ENCODE peak calls at places on chromosomes 3 and 15, in five cellular contexts. One of them, this sample, is unnamed.

GRCh38 chr3:193829781-193830180 is 236.8 kb downstream of the OPA1 start:
- DNase-seq in GM12878: no peak
- DNase-seq in H1: no peak
- DNase-seq in HepG2: no peak
- DNase-seq in K562: no peak
- DNase-seq in this sample: peak; percentile 76

GRCh38 chr3:12991481-12991837 is 81.8 kb downstream of the IQSEC1 start:
- DNase-seq in HepG2: no peak
- DNase-seq in K562: no peak
- DNase-seq in H1: no peak
- DNase-seq in GM12878: no peak
- DNase-seq in this sample: no peak

GRCh38 chr3:187243933-187244564 is 46.8 kb downstream of the RTP1 start:
- DNase-seq in HepG2: no peak
- DNase-seq in GM12878: no peak
- DNase-seq in H1: no peak
- DNase-seq in K562: no peak
- DNase-seq in this sample: no peak

GRCh38 chr3:39388741-39389248 is 5.6 kb downstream of the SLC25A38 start:
- DNase-seq in HepG2: no peak
- DNase-seq in K562: peak; percentile 88
- DNase-seq in GM12878: peak; percentile 89
- DNase-seq in H1: no peak
- DNase-seq in this sample: no peak

GRCh38 chr3:45593708-45594601 is 596 bp upstream of the LIMD1 start:
- DNase-seq in H1: no peak
- DNase-seq in GM12878: no peak
- DNase-seq in HepG2: peak; percentile 67
- DNase-seq in K562: peak; percentile 92
- DNase-seq in this sample: peak; percentile 47

GRCh38 chr3:57089043-57089442 is 28.6 kb downstream of the SPATA12 start:
- DNase-seq in K562: no peak
- DNase-seq in GM12878: no peak
- DNase-seq in HepG2: peak; percentile 40
- DNase-seq in H1: no peak
- DNase-seq in this sample: no peak

GRCh38 chr3:32453346-32453745 is 49.3 kb downstream of the CMTM6 start:
- DNase-seq in GM12878: no peak
- DNase-seq in K562: no peak
- DNase-seq in HepG2: no peak
- DNase-seq in H1: no peak
- DNase-seq in this sample: no peak

GRCh38 chr3:56923546-56924224 is 121.9 kb upstream of the ARHGEF3 start:
- DNase-seq in GM12878: no peak
- DNase-seq in H1: no peak
- DNase-seq in K562: no peak
- DNase-seq in HepG2: no peak
- DNase-seq in this sample: peak; percentile 18

GRCh38 chr3:71723452-71724170 is 1.6 kb downstream of the EIF4E3 start:
- DNase-seq in HepG2: no peak
- DNase-seq in GM12878: no peak
- DNase-seq in H1: no peak
- DNase-seq in K562: no peak
- DNase-seq in this sample: no peak

GRCh38 chr15:40660686-40661085 is 34.3 kb upstream of the RAD51 start:
- DNase-seq in H1: no peak
- DNase-seq in K562: no peak
- DNase-seq in HepG2: no peak
- DNase-seq in GM12878: no peak
- DNase-seq in this sample: no peak

GRCh38 chr3:178406206-178406605 is 130.0 kb upstream of the KCNMB2 start:
- DNase-seq in GM12878: no peak
- DNase-seq in H1: no peak
- DNase-seq in HepG2: no peak
- DNase-seq in K562: no peak
- DNase-seq in this sample: no peak

GRCh38 chr15:96171271-96171739 is 159.2 kb upstream of the NR2F2 start:
- DNase-seq in GM12878: no peak
- DNase-seq in K562: no peak
- DNase-seq in HepG2: peak; percentile 88
- DNase-seq in H1: no peak
- DNase-seq in this sample: no peak

GRCh38 chr15:55873024-55873745 is 120.2 kb downstream of the NEDD4 start:
- DNase-seq in H1: no peak
- DNase-seq in GM12878: no peak
- DNase-seq in HepG2: no peak
- DNase-seq in K562: no peak
- DNase-seq in this sample: no peak

GRCh38 chr3:27659279-27660021 is 62.7 kb downstream of the EOMES start:
- DNase-seq in K562: peak; percentile 51
- DNase-seq in H1: no peak
- DNase-seq in GM12878: no peak
- DNase-seq in HepG2: peak; percentile 48
- DNase-seq in this sample: peak; percentile 62

GRCh38 chr3:40770046-40770445 is 245.3 kb downstream of the ZNF621 start:
- DNase-seq in HepG2: no peak
- DNase-seq in GM12878: no peak
- DNase-seq in H1: no peak
- DNase-seq in K562: no peak
- DNase-seq in this sample: no peak

GRCh38 chr3:42683875-42684593 is 1.3 kb upstream of the KLHL40 start:
- DNase-seq in GM12878: no peak
- DNase-seq in H1: peak; percentile 15
- DNase-seq in K562: peak; percentile 98
- DNase-seq in HepG2: peak; percentile 71
- DNase-seq in this sample: peak; percentile 61

GRCh38 chr15:25697586-25697985 is 165.5 kb downstream of the ATP10A start:
- DNase-seq in H1: no peak
- DNase-seq in HepG2: no peak
- DNase-seq in K562: no peak
- DNase-seq in GM12878: no peak
- DNase-seq in this sample: no peak

GRCh38 chr3:122060044-122060694 is 5.0 kb downstream of the CD86 start:
- DNase-seq in K562: no peak
- DNase-seq in GM12878: no peak
- DNase-seq in HepG2: no peak
- DNase-seq in H1: no peak
- DNase-seq in this sample: no peak

GRCh38 chr3:16385151-16385550 is 120.1 kb downstream of the OXNAD1 start:
- DNase-seq in HepG2: no peak
- DNase-seq in GM12878: no peak
- DNase-seq in K562: no peak
- DNase-seq in H1: no peak
- DNase-seq in this sample: no peak

GRCh38 chr15:35194296-35194695 is 109.2 kb upstream of the NANOGP8 start:
- DNase-seq in K562: no peak
- DNase-seq in HepG2: no peak
- DNase-seq in H1: no peak
- DNase-seq in GM12878: no peak
- DNase-seq in this sample: no peak

GRCh38 chr3:70857926-70858325 is 545.5 kb upstream of the MDFIC2 start:
- DNase-seq in K562: no peak
- DNase-seq in GM12878: no peak
- DNase-seq in H1: no peak
- DNase-seq in HepG2: no peak
- DNase-seq in this sample: no peak

GRCh38 chr3:61645148-61645547 is 83.8 kb downstream of the PTPRG start:
- DNase-seq in K562: no peak
- DNase-seq in GM12878: no peak
- DNase-seq in HepG2: peak; percentile 77
- DNase-seq in H1: no peak
- DNase-seq in this sample: no peak

GRCh38 chr3:156218353-156218744 is 98.0 kb downstream of the KCNAB1 start:
- DNase-seq in GM12878: no peak
- DNase-seq in H1: no peak
- DNase-seq in K562: no peak
- DNase-seq in HepG2: peak; percentile 24
- DNase-seq in this sample: no peak

GRCh38 chr3:71585891-71586809 is 2.6 kb upstream of the FOXP1 start:
- DNase-seq in GM12878: no peak
- DNase-seq in HepG2: no peak
- DNase-seq in H1: no peak
- DNase-seq in K562: peak; percentile 16
- DNase-seq in this sample: peak; percentile 6

GRCh38 chr3:69649120-69649519 is 90.1 kb upstream of the MITF start:
- DNase-seq in HepG2: peak; percentile 2
- DNase-seq in H1: no peak
- DNase-seq in K562: no peak
- DNase-seq in GM12878: no peak
- DNase-seq in this sample: no peak

GRCh38 chr3:194112120-194113106 is 23.5 kb upstream of the HES1 start:
- DNase-seq in H1: no peak
- DNase-seq in K562: no peak
- DNase-seq in GM12878: no peak
- DNase-seq in HepG2: peak; percentile 98
- DNase-seq in this sample: no peak

GRCh38 chr3:142958707-142959106 is 4.8 kb downstream of the PAQR9 start:
- DNase-seq in H1: no peak
- DNase-seq in GM12878: no peak
- DNase-seq in K562: peak; percentile 47
- DNase-seq in HepG2: no peak
- DNase-seq in this sample: peak; percentile 71

GRCh38 chr15:69557340-69558137 is 104.9 kb downstream of the RPLP1 start:
- DNase-seq in K562: no peak
- DNase-seq in HepG2: peak; percentile 82
- DNase-seq in H1: no peak
- DNase-seq in GM12878: no peak
- DNase-seq in this sample: peak; percentile 55

GRCh38 chr3:191499307-191500125 is 38.6 kb downstream of the PYDC2 start:
- DNase-seq in GM12878: no peak
- DNase-seq in HepG2: no peak
- DNase-seq in K562: peak; percentile 48
- DNase-seq in H1: no peak
- DNase-seq in this sample: no peak

GRCh38 chr3:139120336-139120971 is 75.8 kb upstream of the PRR23C start:
- DNase-seq in GM12878: no peak
- DNase-seq in HepG2: no peak
- DNase-seq in H1: no peak
- DNase-seq in K562: peak; percentile 33
- DNase-seq in this sample: peak; percentile 21

GRCh38 chr3:139122612-139123011 is 77.9 kb upstream of the PRR23C start:
- DNase-seq in GM12878: no peak
- DNase-seq in HepG2: no peak
- DNase-seq in H1: no peak
- DNase-seq in K562: no peak
- DNase-seq in this sample: no peak

GRCh38 chr3:139121513-139122220 is 77.0 kb upstream of the PRR23C start:
- DNase-seq in GM12878: no peak
- DNase-seq in H1: no peak
- DNase-seq in K562: peak; percentile 33
- DNase-seq in HepG2: peak; percentile 67
- DNase-seq in this sample: no peak

GRCh38 chr3:139123377-139124095 is 78.8 kb upstream of the PRR23C start:
- DNase-seq in HepG2: no peak
- DNase-seq in H1: no peak
- DNase-seq in K562: no peak
- DNase-seq in GM12878: no peak
- DNase-seq in this sample: no peak

DNA sequence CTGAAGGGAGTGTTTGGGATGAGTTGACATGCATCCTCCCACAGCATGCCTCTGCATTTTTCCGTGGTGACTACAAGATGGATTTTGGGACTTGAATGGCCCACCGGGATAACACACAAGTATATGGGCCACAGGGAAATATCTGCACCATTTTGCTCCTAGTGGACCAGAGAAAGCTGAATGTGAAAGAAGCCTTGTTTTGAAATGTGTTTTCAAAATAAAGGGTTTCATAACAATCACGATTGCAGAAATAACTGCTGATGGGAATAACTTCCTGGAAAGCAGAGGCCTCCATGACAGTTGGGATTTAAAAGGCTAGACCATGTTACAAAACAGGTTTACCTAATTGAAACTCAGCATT is 77.5 kb upstream of the PRR23C start:
- DNase-seq in GM12878: no peak
- DNase-seq in K562: no peak
- DNase-seq in H1: no peak
- DNase-seq in HepG2: no peak
- DNase-seq in this sample: no peak
- TF ChIP-seq SRF in GM12878: no peak
- TF ChIP-seq SRF in K562: no peak
- TF ChIP-seq SRF in H1: no peak
- TF ChIP-seq SRF in HepG2: no peak
- TF ChIP-seq SRF in this sample: no peak

DNA sequence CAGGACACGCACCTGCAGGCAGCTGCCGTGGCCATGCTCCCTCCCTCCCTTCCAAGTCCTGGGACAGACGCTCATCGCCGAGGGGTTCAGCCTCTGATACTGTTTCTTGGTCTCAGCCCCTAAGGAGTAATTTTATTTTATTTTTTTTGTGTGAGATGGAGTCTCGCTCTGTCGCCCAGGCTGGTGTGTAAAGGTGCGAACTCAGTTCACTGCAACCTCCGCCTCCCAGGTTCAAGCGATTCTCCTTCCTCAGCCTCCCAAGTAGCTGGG is 53.7 kb downstream of the ADAMTS7 start:
- DNase-seq in H1: no peak
- DNase-seq in GM12878: no peak
- DNase-seq in K562: no peak
- DNase-seq in HepG2: no peak
- DNase-seq in this sample: no peak
- TF ChIP-seq JUND in H1: no peak
- TF ChIP-seq JUND in GM12878: no peak
- TF ChIP-seq JUND in K562: no peak
- TF ChIP-seq JUND in HepG2: no peak
- TF ChIP-seq JUND in this sample: no peak

GRCh38 chr3:195714380-195715011 is 6.3 kb upstream of the MUC20 start:
- DNase-seq in GM12878: no peak
- DNase-seq in HepG2: no peak
- DNase-seq in K562: no peak
- DNase-seq in H1: no peak
- DNase-seq in this sample: no peak

GRCh38 chr3:195717852-195718476 is 2.8 kb upstream of the MUC20 start:
- DNase-seq in HepG2: no peak
- DNase-seq in GM12878: no peak
- DNase-seq in H1: no peak
- DNase-seq in K562: no peak
- DNase-seq in this sample: no peak

GRCh38 chr3:195717416-195717815 is 3.4 kb upstream of the MUC20 start:
- DNase-seq in K562: no peak
- DNase-seq in HepG2: no peak
- DNase-seq in GM12878: no peak
- DNase-seq in H1: no peak
- DNase-seq in this sample: no peak

GRCh38 chr3:195715134-195715533 is 5.6 kb upstream of the MUC20 start:
- DNase-seq in HepG2: no peak
- DNase-seq in GM12878: no peak
- DNase-seq in H1: no peak
- DNase-seq in K562: no peak
- DNase-seq in this sample: no peak

GRCh38 chr3:195715583-195716266 is 5.1 kb upstream of the MUC20 start:
- DNase-seq in HepG2: peak; percentile 48
- DNase-seq in H1: no peak
- DNase-seq in GM12878: no peak
- DNase-seq in K562: no peak
- DNase-seq in this sample: peak; percentile 89
- TF ChIP-seq SRF in HepG2: no peak
- TF ChIP-seq SRF in H1: no peak
- TF ChIP-seq SRF in GM12878: no peak
- TF ChIP-seq SRF in K562: no peak
- TF ChIP-seq SRF in this sample: no peak

GRCh38 chr15:73988075-73988969 is 3.8 kb downstream of the STOML1 start:
- DNase-seq in HepG2: no peak
- DNase-seq in GM12878: no peak
- DNase-seq in K562: no peak
- DNase-seq in H1: no peak
- DNase-seq in this sample: no peak
- TF ChIP-seq JUND in HepG2: no peak
- TF ChIP-seq JUND in GM12878: no peak
- TF ChIP-seq JUND in K562: no peak
- TF ChIP-seq JUND in H1: no peak
- TF ChIP-seq JUND in this sample: no peak